ENCODE peak calls at places on chromosomes 1 and 21, in five cellular contexts. One of them, this sample, is unnamed.

GRCh38 chr1:177817969-177818872 is 151.6 kb downstream of the SEC16B start:
- DNase-seq in esophagus squamous epithelium: no peak
- DNase-seq in breast epithelium: no peak
- DNase-seq in IMR-90: no peak
- DNase-seq in A549: no peak
- DNase-seq in this sample: no peak

GRCh38 chr21:35046880-35047229 is 2.2 kb downstream of the RUNX1 start:
- DNase-seq in breast epithelium: no peak
- DNase-seq in IMR-90: no peak
- DNase-seq in A549: no peak
- DNase-seq in esophagus squamous epithelium: no peak
- DNase-seq in this sample: no peak

GRCh38 chr21:42716074-42716473 is 62.7 kb downstream of the PDE9A start:
- DNase-seq in breast epithelium: no peak
- DNase-seq in esophagus squamous epithelium: no peak
- DNase-seq in IMR-90: no peak
- DNase-seq in A549: no peak
- DNase-seq in this sample: no peak

GRCh38 chr1:97551113-97551512 is 369.7 kb downstream of the DPYD start:
- DNase-seq in IMR-90: no peak
- DNase-seq in breast epithelium: no peak
- DNase-seq in A549: no peak
- DNase-seq in esophagus squamous epithelium: no peak
- DNase-seq in this sample: no peak

GRCh38 chr21:37688952-37689659 is 227.2 kb downstream of the KCNJ6 start:
- DNase-seq in A549: no peak
- DNase-seq in breast epithelium: no peak
- DNase-seq in IMR-90: no peak
- DNase-seq in esophagus squamous epithelium: no peak
- DNase-seq in this sample: no peak

GRCh38 chr1:44581205-44581604 is 93.1 kb downstream of the TMEM53 start:
- DNase-seq in A549: no peak
- DNase-seq in IMR-90: no peak
- DNase-seq in breast epithelium: no peak
- DNase-seq in esophagus squamous epithelium: no peak
- DNase-seq in this sample: no peak

GRCh38 chr1:30908446-30908885 is at the start of gene SDC3:
- DNase-seq in IMR-90: no peak
- DNase-seq in breast epithelium: no peak
- DNase-seq in esophagus squamous epithelium: no peak
- DNase-seq in A549: no peak
- DNase-seq in this sample: no peak

GRCh38 chr21:17673261-17674020 is 60.7 kb upstream of the BTG3 start:
- DNase-seq in breast epithelium: no peak
- DNase-seq in A549: no peak
- DNase-seq in esophagus squamous epithelium: no peak
- DNase-seq in IMR-90: no peak
- DNase-seq in this sample: no peak

GRCh38 chr1:11145741-11146140 is 43.4 kb upstream of the ANGPTL7 start:
- DNase-seq in breast epithelium: no peak
- DNase-seq in esophagus squamous epithelium: no peak
- DNase-seq in A549: no peak
- DNase-seq in IMR-90: no peak
- DNase-seq in this sample: no peak

GRCh38 chr1:147809236-147809635 is 48.8 kb upstream of the GJA5 start:
- DNase-seq in IMR-90: no peak
- DNase-seq in breast epithelium: no peak
- DNase-seq in A549: no peak
- DNase-seq in esophagus squamous epithelium: no peak
- DNase-seq in this sample: no peak

GRCh38 chr21:33201945-33202344 is 27.8 kb upstream of the IFNAR2 start:
- DNase-seq in A549: no peak
- DNase-seq in IMR-90: no peak
- DNase-seq in esophagus squamous epithelium: no peak
- DNase-seq in breast epithelium: no peak
- DNase-seq in this sample: no peak

GRCh38 chr1:61282387-61282786 is 200.0 kb downstream of the NFIA start:
- DNase-seq in IMR-90: no peak
- DNase-seq in esophagus squamous epithelium: no peak
- DNase-seq in A549: no peak
- DNase-seq in breast epithelium: no peak
- DNase-seq in this sample: no peak

GRCh38 chr1:233530665-233531386 is 83.1 kb upstream of the KCNK1 start:
- DNase-seq in IMR-90: no peak
- DNase-seq in breast epithelium: no peak
- DNase-seq in esophagus squamous epithelium: no peak
- DNase-seq in A549: no peak
- DNase-seq in this sample: no peak

GRCh38 chr1:23593556-23594148 is 34.4 kb upstream of the ID3 start:
- DNase-seq in esophagus squamous epithelium: no peak
- DNase-seq in IMR-90: peak; percentile 59
- DNase-seq in A549: peak; percentile 40
- DNase-seq in breast epithelium: no peak
- DNase-seq in this sample: no peak

GRCh38 chr1:219660666-219661463 is 48.0 kb upstream of the ZC3H11B start:
- DNase-seq in esophagus squamous epithelium: peak; percentile 2
- DNase-seq in IMR-90: peak; percentile 88
- DNase-seq in breast epithelium: peak; percentile 80
- DNase-seq in A549: peak; percentile 61
- DNase-seq in this sample: peak; percentile 85

GRCh38 chr1:156740307-156740678 is 595 bp downstream of the MRPL24 start:
- DNase-seq in breast epithelium: no peak
- DNase-seq in esophagus squamous epithelium: no peak
- DNase-seq in A549: no peak
- DNase-seq in IMR-90: no peak
- DNase-seq in this sample: no peak

GRCh38 chr21:39000496-39000895 is 182.8 kb downstream of the PSMG1 start:
- DNase-seq in IMR-90: peak; percentile 46
- DNase-seq in A549: no peak
- DNase-seq in esophagus squamous epithelium: no peak
- DNase-seq in breast epithelium: no peak
- DNase-seq in this sample: no peak

GRCh38 chr1:51236548-51237312 is 657 bp downstream of the RNF11 start:
- DNase-seq in IMR-90: peak; percentile 39
- DNase-seq in A549: no peak
- DNase-seq in breast epithelium: peak; percentile 61
- DNase-seq in esophagus squamous epithelium: no peak
- DNase-seq in this sample: peak; percentile 72

GRCh38 chr1:51237313-51237700 is 1.2 kb downstream of the RNF11 start:
- DNase-seq in breast epithelium: no peak
- DNase-seq in esophagus squamous epithelium: no peak
- DNase-seq in A549: no peak
- DNase-seq in IMR-90: no peak
- DNase-seq in this sample: no peak

GRCh38 chr1:51237714-51238403 is 1.8 kb downstream of the RNF11 start:
- DNase-seq in breast epithelium: no peak
- DNase-seq in esophagus squamous epithelium: no peak
- DNase-seq in A549: no peak
- DNase-seq in IMR-90: peak; percentile 69
- DNase-seq in this sample: no peak

GRCh38 chr1:51234721-51235425 is 1.2 kb upstream of the RNF11 start:
- DNase-seq in esophagus squamous epithelium: peak; percentile 24
- DNase-seq in breast epithelium: peak; percentile 66
- DNase-seq in IMR-90: peak; percentile 33
- DNase-seq in A549: no peak
- DNase-seq in this sample: peak; percentile 66

GRCh38 chr1:51235611-51236547 is at the start of gene RNF11:
- DNase-seq in IMR-90: peak; percentile 86
- DNase-seq in breast epithelium: peak; percentile 90
- DNase-seq in A549: peak; percentile 69
- DNase-seq in esophagus squamous epithelium: peak; percentile 23
- DNase-seq in this sample: peak; percentile 96
- TF ChIP-seq POLR2A in IMR-90: peak; percentile 95
- TF ChIP-seq POLR2A in breast epithelium: peak; percentile 78
- TF ChIP-seq POLR2A in A549: peak; percentile 70
- TF ChIP-seq POLR2A in esophagus squamous epithelium: peak; percentile 86
- TF ChIP-seq POLR2A in this sample: peak; percentile 95

GRCh38 chr21:27805696-27806095 is 838.8 kb upstream of the ADAMTS5 start:
- DNase-seq in breast epithelium: no peak
- DNase-seq in A549: no peak
- DNase-seq in esophagus squamous epithelium: no peak
- DNase-seq in IMR-90: no peak
- DNase-seq in this sample: no peak
- H3K27ac ChIP-seq in breast epithelium: no peak overlapping the region
- H3K27ac ChIP-seq in A549: no peak overlapping the region
- H3K27ac ChIP-seq in esophagus squamous epithelium: no peak overlapping the region
- H3K27ac ChIP-seq in IMR-90: no peak overlapping the region
- H3K27ac ChIP-seq in this sample: no peak overlapping the region

GRCh38 chr1:218357893-218358232 is 12.7 kb downstream of the TGFB2 start:
- DNase-seq in A549: no peak
- DNase-seq in esophagus squamous epithelium: no peak
- DNase-seq in IMR-90: no peak
- DNase-seq in breast epithelium: no peak
- DNase-seq in this sample: no peak
- TF ChIP-seq POLR2A in A549: no peak
- TF ChIP-seq POLR2A in esophagus squamous epithelium: no peak
- TF ChIP-seq POLR2A in IMR-90: no peak
- TF ChIP-seq POLR2A in breast epithelium: no peak
- TF ChIP-seq POLR2A in this sample: no peak

DNA sequence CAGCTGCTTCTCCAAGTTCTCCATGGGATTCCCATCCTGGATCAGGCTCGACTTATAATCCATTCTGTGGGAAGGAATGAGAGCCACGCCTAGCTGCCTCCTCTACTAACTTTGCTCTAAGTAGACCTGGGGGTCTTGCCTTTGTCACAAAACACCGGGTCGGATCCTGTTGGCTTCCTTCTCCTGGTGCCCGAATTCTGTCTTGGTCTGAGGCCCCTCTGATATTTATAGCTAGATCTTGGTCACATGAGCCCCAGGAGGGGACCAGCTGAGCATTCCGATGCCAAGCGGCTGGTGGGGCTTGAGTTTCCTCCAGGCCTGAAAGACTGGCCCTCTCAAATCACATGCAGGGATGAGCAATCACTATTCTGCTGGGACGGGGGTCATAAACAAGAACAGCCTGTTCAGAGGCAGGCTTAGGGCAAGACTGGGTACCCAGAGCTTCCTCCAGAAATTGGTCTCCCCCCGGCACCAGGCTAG is at the start of gene TRIM63:
- DNase-seq in esophagus squamous epithelium: no peak
- DNase-seq in breast epithelium: no peak
- DNase-seq in A549: no peak
- DNase-seq in IMR-90: no peak
- DNase-seq in this sample: no peak
- H3K27ac ChIP-seq in esophagus squamous epithelium: no peak within 1 kb of the TSS
- H3K27ac ChIP-seq in breast epithelium: no peak within 1 kb of the TSS
- H3K27ac ChIP-seq in A549: no peak within 1 kb of the TSS
- H3K27ac ChIP-seq in IMR-90: no peak within 1 kb of the TSS
- H3K27ac ChIP-seq in this sample: no peak within 1 kb of the TSS

GRCh38 chr1:108708726-108709660 is 3.7 kb upstream of the FNDC7 start:
- DNase-seq in breast epithelium: no peak
- DNase-seq in A549: peak; percentile 12
- DNase-seq in esophagus squamous epithelium: no peak
- DNase-seq in IMR-90: no peak
- DNase-seq in this sample: no peak
- TF ChIP-seq POLR2A in breast epithelium: no peak
- TF ChIP-seq POLR2A in A549: no peak
- TF ChIP-seq POLR2A in esophagus squamous epithelium: no peak
- TF ChIP-seq POLR2A in IMR-90: no peak
- TF ChIP-seq POLR2A in this sample: no peak

GRCh38 chr1:89999208-89999607 is 4.3 kb downstream of the ZNF326 start:
- DNase-seq in breast epithelium: no peak
- DNase-seq in IMR-90: no peak
- DNase-seq in esophagus squamous epithelium: no peak
- DNase-seq in A549: no peak
- DNase-seq in this sample: no peak
- H3K27ac ChIP-seq in breast epithelium: no peak overlapping the region
- H3K27ac ChIP-seq in IMR-90: no peak overlapping the region
- H3K27ac ChIP-seq in esophagus squamous epithelium: no peak overlapping the region
- H3K27ac ChIP-seq in A549: peak overlapping the region; percentile 32
- H3K27ac ChIP-seq in this sample: no peak overlapping the region

DNA sequence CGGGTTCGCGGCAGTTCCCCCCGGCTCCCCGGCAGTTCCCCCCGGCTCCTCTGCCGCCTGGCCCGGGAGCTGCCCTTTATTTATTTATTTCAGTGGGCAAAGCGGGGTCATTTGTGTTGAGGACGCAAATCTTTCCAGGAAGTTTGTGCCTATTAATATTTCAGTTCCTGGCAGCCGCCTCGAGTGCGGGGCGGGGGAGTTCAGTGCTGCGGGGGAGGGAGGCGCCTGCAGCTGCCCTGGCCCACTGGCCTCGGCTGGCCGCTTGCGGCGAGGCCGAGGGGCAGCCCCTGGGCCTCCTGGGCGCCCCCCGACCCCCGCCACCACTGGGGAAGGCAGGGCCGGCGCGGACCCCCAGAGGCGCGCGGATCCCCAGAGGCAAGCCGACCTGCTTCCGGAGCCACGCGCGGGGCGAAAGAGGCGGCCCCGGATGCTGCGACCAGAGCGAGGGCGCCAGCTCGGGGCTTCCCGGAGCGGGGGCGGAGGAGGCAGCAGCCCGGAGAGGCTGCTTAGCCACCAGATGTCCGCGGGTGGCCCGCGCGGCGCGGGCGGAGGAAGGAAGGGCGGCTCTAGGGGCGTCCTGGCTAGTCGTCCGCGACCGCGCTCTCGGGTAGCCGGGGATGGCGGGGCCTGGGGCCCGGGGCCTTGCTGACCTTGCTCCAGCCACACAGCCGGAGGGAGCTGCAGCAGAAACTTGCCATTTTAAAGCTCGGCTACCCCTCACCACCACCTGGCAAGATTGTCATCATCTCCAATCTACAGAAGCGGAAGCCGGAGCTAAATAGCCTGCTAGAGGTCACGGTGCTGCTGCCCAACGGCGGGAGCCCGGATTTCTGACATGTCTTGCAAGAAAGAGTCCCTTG is 48.0 kb downstream of the H3-3A start:
- DNase-seq in A549: peak; percentile 58
- DNase-seq in IMR-90: peak; percentile 58
- DNase-seq in esophagus squamous epithelium: peak; percentile 40
- DNase-seq in breast epithelium: peak; percentile 65
- DNase-seq in this sample: peak; percentile 63
- TF ChIP-seq POLR2A in A549: no peak
- TF ChIP-seq POLR2A in IMR-90: no peak
- TF ChIP-seq POLR2A in esophagus squamous epithelium: no peak
- TF ChIP-seq POLR2A in breast epithelium: peak; percentile 8
- TF ChIP-seq POLR2A in this sample: peak; percentile 62

GRCh38 chr1:67653304-67653703 is 31.7 kb upstream of the GADD45A start:
- DNase-seq in A549: no peak
- DNase-seq in IMR-90: no peak
- DNase-seq in esophagus squamous epithelium: no peak
- DNase-seq in breast epithelium: no peak
- DNase-seq in this sample: no peak
- H3K27ac ChIP-seq in A549: peak overlapping the region; percentile 51
- H3K27ac ChIP-seq in IMR-90: no peak overlapping the region
- H3K27ac ChIP-seq in esophagus squamous epithelium: no peak overlapping the region
- H3K27ac ChIP-seq in breast epithelium: peak overlapping the region; percentile 66
- H3K27ac ChIP-seq in this sample: no peak overlapping the region

This sample was measured in right lobe of liver.